ENCODE peak calls at places on chromosomes 7 and 10, in ten cellular contexts. A, O, V, U, J, K, Y, H, R and N are unnamed samples.

GRCh38 chr10:101569838-101570763 is 18.0 kb downstream of the POLL start:
- DNase-seq in A (peak), O (peak), V (peak), U (no peak), J (peak), K (peak), Y (peak), H (peak), R (peak), N (no peak)

GRCh38 chr10:72954596-72955569 is at the start of gene PLA2G12B:
- DNase-seq in A (no peak), O (no peak), V (no peak), U (no peak), J (no peak), K (no peak), Y (no peak), H (no peak), R (no peak), N (no peak)

GRCh38 chr7:130971297-130971696 is 237.3 kb upstream of the KLF14 start:
- DNase-seq in A (no peak), O (no peak), V (no peak), U (no peak), J (no peak), K (no peak), Y (no peak), H (no peak), R (no peak), N (no peak)

GRCh38 chr7:94394399-94395140 is at the start of gene COL1A2:
- DNase-seq in A (peak), O (peak), V (peak), U (peak), J (peak), K (peak), Y (peak), H (peak), R (peak), N (peak)

GRCh38 chr10:99767901-99768300 is 14.5 kb upstream of the ABCC2 start:
- DNase-seq in A (no peak), O (no peak), V (no peak), U (no peak), J (no peak), K (no peak), Y (no peak), H (no peak), R (no peak), N (no peak)

GRCh38 chr7:33428415-33428814 is 299.1 kb downstream of the BBS9 start:
- DNase-seq in A (no peak), O (no peak), V (no peak), U (no peak), J (no peak), K (no peak), Y (no peak), H (no peak), R (no peak), N (no peak)

GRCh38 chr10:116538461-116538860 is 7.3 kb upstream of the PNLIP start:
- DNase-seq in A (no peak), O (no peak), V (no peak), U (no peak), J (no peak), K (no peak), Y (no peak), H (no peak), R (no peak), N (peak)

GRCh38 chr10:131700032-131700431 is 200.8 kb upstream of the PPP2R2D start:
- DNase-seq in A (no peak), O (peak), V (no peak), U (no peak), J (peak), K (peak), Y (no peak), H (no peak), R (peak), N (no peak)

GRCh38 chr7:156764016-156764669 is 123.6 kb downstream of the RNF32 start:
- DNase-seq in A (peak), O (no peak), V (peak), U (peak), J (no peak), K (peak), Y (peak), H (peak), R (peak), N (peak)

GRCh38 chr10:21298686-21299085 is 226.8 kb downstream of the SKIDA1 start:
- DNase-seq in A (no peak), O (no peak), V (no peak), U (no peak), J (no peak), K (no peak), Y (no peak), H (no peak), R (no peak), N (no peak)

GRCh38 chr10:117449636-117450035 is 74.4 kb upstream of the PDZD8 start:
- DNase-seq in A (no peak), O (peak), V (no peak), U (no peak), J (no peak), K (no peak), Y (no peak), H (peak), R (no peak), N (no peak)

GRCh38 chr7:141463986-141464385 is 87.2 kb upstream of the AGK start:
- DNase-seq in A (no peak), O (no peak), V (no peak), U (no peak), J (no peak), K (no peak), Y (no peak), H (no peak), R (no peak), N (peak)

GRCh38 chr7:27149817-27150567 is 2.4 kb downstream of the HOXA3 start:
- DNase-seq in A (no peak), O (peak), V (no peak), U (no peak), J (no peak), K (peak), Y (no peak), H (no peak), R (peak), N (no peak)

GRCh38 chr7:20158684-20159083 is 58.5 kb downstream of the MACC1 start:
- DNase-seq in A (no peak), O (no peak), V (no peak), U (no peak), J (no peak), K (no peak), Y (peak), H (peak), R (no peak), N (no peak)

GRCh38 chr10:100370561-100370975 is 23.5 kb downstream of the SCD start:
- DNase-seq in A (no peak), O (no peak), V (no peak), U (no peak), J (no peak), K (no peak), Y (peak), H (peak), R (no peak), N (no peak)

GRCh38 chr7:39228946-39229345 is 251.2 kb downstream of the POU6F2 start:
- DNase-seq in A (no peak), O (no peak), V (no peak), U (no peak), J (no peak), K (no peak), Y (no peak), H (no peak), R (no peak), N (peak)

GRCh38 chr7:27695096-27695495 is 32.4 kb upstream of the HIBADH start:
- DNase-seq in A (no peak), O (no peak), V (peak), U (no peak), J (no peak), K (no peak), Y (peak), H (no peak), R (no peak), N (no peak)

GRCh38 chr10:99435986-99436633 is 5.7 kb upstream of the GOT1 start:
- DNase-seq in A (no peak), O (no peak), V (peak), U (no peak), J (no peak), K (no peak), Y (peak), H (peak), R (no peak), N (peak)

GRCh38 chr10:13759167-13759566 is 172.4 kb downstream of the PRPF18 start:
- DNase-seq in A (no peak), O (no peak), V (no peak), U (no peak), J (no peak), K (no peak), Y (no peak), H (peak), R (no peak), N (no peak)

GRCh38 chr10:96588601-96589419 is 2.0 kb upstream of the TM9SF3 start:
- DNase-seq in A (no peak), O (no peak), V (no peak), U (no peak), J (no peak), K (no peak), Y (no peak), H (no peak), R (no peak), N (no peak)

GRCh38 chr7:332646-333398 is 42.9 kb downstream of the FOXL3 start:
- DNase-seq in A (peak), O (peak), V (no peak), U (no peak), J (peak), K (peak), Y (peak), H (peak), R (peak), N (no peak)
- TF ChIP-seq CTCF in A (peak), O (peak), V (peak), U (peak), J (peak), K (peak), Y (peak), H (peak), R (peak), N (peak)

DNA sequence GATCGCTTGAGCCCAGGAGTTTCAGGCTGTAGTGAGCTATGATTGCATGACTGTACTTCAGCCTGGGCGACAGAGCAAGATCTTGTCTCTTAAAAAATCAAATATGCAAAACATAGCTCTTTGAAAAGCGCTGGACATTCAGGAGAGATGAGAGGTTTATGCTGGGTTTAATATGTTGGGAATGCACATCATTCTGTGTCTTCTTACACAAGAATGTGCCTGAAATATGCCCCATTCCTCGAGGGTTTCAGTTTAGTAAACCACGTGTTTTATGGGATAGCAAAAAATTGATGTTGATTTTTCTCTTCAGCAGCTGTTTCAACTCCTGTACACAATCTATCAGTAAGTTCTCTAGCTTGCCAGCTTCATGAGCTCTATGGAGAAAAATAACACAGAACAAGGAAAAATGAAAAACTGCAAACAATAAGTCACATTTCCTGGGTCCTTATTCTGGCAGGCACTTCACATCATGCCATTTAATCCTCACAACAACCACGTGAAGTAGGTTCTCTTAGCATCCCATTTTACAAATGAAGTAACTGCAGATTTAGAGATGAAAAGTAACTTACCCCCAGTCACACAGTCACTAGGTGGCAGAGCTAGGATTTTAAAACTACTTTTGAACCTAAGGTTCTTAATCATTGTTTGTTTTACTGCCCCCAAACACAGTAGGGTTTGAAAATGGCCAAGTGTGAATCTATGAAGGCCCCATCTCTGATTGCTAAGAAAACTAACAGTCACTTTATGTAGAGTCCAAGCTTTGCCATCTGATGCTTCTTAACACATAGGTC is 423.6 kb downstream of the PHTF2 start:
- DNase-seq in A (no peak), O (no peak), V (peak), U (no peak), J (no peak), K (no peak), Y (peak), H (peak), R (no peak), N (no peak)
- TF ChIP-seq CTCF in A (no peak), O (no peak), V (peak), U (no peak), J (no peak), K (no peak), Y (peak), H (no peak), R (no peak), N (no peak)

GRCh38 chr7:121329460-121330052 is 756 bp downstream of the WNT16 start:
- DNase-seq in A (no peak), O (peak), V (no peak), U (no peak), J (no peak), K (no peak), Y (no peak), H (no peak), R (peak), N (no peak)
- TF ChIP-seq CTCF in A (no peak), O (no peak), V (peak), U (no peak), J (no peak), K (no peak), Y (peak), H (no peak), R (no peak), N (peak)

GRCh38 chr7:151726875-151727578 is 149.9 kb downstream of the PRKAG2 start:
- DNase-seq in A (no peak), O (no peak), V (no peak), U (no peak), J (no peak), K (no peak), Y (no peak), H (no peak), R (no peak), N (no peak)

GRCh38 chr7:151727579-151728285 is 149.2 kb downstream of the PRKAG2 start:
- DNase-seq in A (peak), O (no peak), V (peak), U (peak), J (no peak), K (peak), Y (peak), H (peak), R (peak), N (peak)

GRCh38 chr7:151724920-151725584 is 151.9 kb downstream of the PRKAG2 start:
- DNase-seq in A (no peak), O (no peak), V (no peak), U (no peak), J (no peak), K (no peak), Y (no peak), H (no peak), R (no peak), N (no peak)

GRCh38 chr7:151724250-151724915 is 152.5 kb downstream of the PRKAG2 start:
- DNase-seq in A (no peak), O (no peak), V (no peak), U (no peak), J (no peak), K (no peak), Y (no peak), H (no peak), R (no peak), N (no peak)

DNA sequence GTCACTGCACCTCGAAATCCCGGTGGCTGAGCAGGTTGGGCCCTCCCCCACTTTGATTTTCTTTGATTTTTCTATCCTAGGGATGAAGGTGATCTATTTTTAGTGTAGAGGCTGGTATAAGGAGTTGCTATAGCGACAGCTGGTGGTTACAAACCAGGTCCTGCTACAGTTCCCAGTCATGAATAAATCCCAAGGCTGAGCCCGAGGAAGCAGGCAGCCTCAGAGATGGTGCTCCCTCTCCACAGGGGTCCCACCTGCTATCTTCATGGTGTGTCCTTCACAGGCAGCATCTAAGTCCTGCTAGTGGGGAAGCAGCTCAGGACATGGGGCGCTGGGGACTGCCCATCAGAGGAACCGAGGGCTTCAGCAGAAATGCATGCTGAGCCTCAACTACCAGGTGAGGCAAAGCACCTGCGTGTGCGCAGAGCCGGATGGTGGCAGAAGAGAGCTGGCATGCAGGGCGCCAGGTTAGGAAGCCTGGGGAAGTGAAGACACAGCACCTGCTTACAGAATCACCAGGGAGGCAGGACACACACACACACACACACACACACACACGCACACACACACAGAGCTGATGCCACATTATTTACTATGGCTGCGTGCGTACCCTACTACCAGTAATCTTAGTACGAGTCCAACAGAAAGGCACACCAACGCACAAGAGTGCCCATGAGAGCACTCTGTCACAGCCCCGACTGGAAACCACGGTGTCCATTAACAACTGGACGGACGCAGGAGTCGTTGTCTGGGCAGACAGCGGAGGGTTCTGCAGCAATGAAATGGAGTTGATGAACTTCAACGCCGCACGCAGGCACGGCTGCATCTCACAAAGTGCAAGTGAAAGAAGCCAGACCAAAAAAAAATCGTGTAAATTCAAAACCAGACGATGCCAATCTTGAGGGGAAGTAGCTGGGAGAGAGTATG is 150.8 kb downstream of the PRKAG2 start:
- DNase-seq in A (no peak), O (no peak), V (no peak), U (no peak), J (no peak), K (peak), Y (no peak), H (no peak), R (no peak), N (no peak)
- TF ChIP-seq CTCF in A (no peak), O (no peak), V (no peak), U (no peak), J (no peak), K (no peak), Y (no peak), H (no peak), R (no peak), N (no peak)

GRCh38 chr10:11270858-11271179 is 253.1 kb downstream of the CELF2 start:
- DNase-seq in A (no peak), O (no peak), V (no peak), U (no peak), J (no peak), K (no peak), Y (no peak), H (no peak), R (no peak), N (no peak)
- TF ChIP-seq CTCF in A (no peak), O (peak), V (no peak), U (no peak), J (peak), K (no peak), Y (no peak), H (no peak), R (no peak), N (no peak)